ENCODE peak calls at places on chromosomes 16 and 17, in nine cellular contexts. One of them, this sample, is unnamed.
A peak's percentile ranks its signal among the peaks of the same experiment; 100 is the strongest.

GRCh38 chr17:8807070-8807550 is 7.9 kb upstream of the MFSD6L start:
- DNase-seq in OCI-LY7: peak; percentile 60
- DNase-seq in small intestine: no peak
- DNase-seq in mesenchymal stem cell: peak; percentile 6
- DNase-seq in mucosa of descending colon: no peak
- DNase-seq in upper lobe of right lung: no peak
- DNase-seq in iPS DF 6.9: no peak
- DNase-seq in adipocyte: no peak
- DNase-seq in pancreas: no peak
- DNase-seq in this sample: no peak

GRCh38 chr17:29909604-29910003 is 20.4 kb downstream of the SSH2 start:
- DNase-seq in iPS DF 6.9: no peak
- DNase-seq in mucosa of descending colon: no peak
- DNase-seq in upper lobe of right lung: no peak
- DNase-seq in mesenchymal stem cell: no peak
- DNase-seq in adipocyte: no peak
- DNase-seq in pancreas: no peak
- DNase-seq in OCI-LY7: no peak
- DNase-seq in small intestine: no peak
- DNase-seq in this sample: no peak

GRCh38 chr16:48261569-48261968 is 14.2 kb upstream of the ABCC11 start:
- DNase-seq in mesenchymal stem cell: no peak
- DNase-seq in OCI-LY7: no peak
- DNase-seq in adipocyte: no peak
- DNase-seq in small intestine: no peak
- DNase-seq in iPS DF 6.9: no peak
- DNase-seq in upper lobe of right lung: no peak
- DNase-seq in mucosa of descending colon: no peak
- DNase-seq in pancreas: no peak
- DNase-seq in this sample: no peak

GRCh38 chr17:32960815-32961214 is 30.8 kb upstream of the SPACA3 start:
- DNase-seq in mesenchymal stem cell: no peak
- DNase-seq in OCI-LY7: no peak
- DNase-seq in mucosa of descending colon: no peak
- DNase-seq in small intestine: no peak
- DNase-seq in pancreas: no peak
- DNase-seq in adipocyte: no peak
- DNase-seq in iPS DF 6.9: no peak
- DNase-seq in upper lobe of right lung: no peak
- DNase-seq in this sample: no peak

GRCh38 chr17:46769531-46770438 is 48.7 kb downstream of the WNT3 start:
- DNase-seq in small intestine: no peak
- DNase-seq in upper lobe of right lung: no peak
- DNase-seq in OCI-LY7: no peak
- DNase-seq in pancreas: no peak
- DNase-seq in mesenchymal stem cell: no peak
- DNase-seq in mucosa of descending colon: no peak
- DNase-seq in adipocyte: no peak
- DNase-seq in iPS DF 6.9: no peak
- DNase-seq in this sample: no peak

GRCh38 chr17:40410082-40410481 is 7.6 kb downstream of the TOP2A start:
- DNase-seq in iPS DF 6.9: no peak
- DNase-seq in mucosa of descending colon: no peak
- DNase-seq in upper lobe of right lung: no peak
- DNase-seq in small intestine: no peak
- DNase-seq in OCI-LY7: no peak
- DNase-seq in pancreas: no peak
- DNase-seq in adipocyte: no peak
- DNase-seq in mesenchymal stem cell: no peak
- DNase-seq in this sample: no peak

GRCh38 chr16:79874391-79874790 is 273.9 kb upstream of the MAF start:
- DNase-seq in mesenchymal stem cell: no peak
- DNase-seq in pancreas: no peak
- DNase-seq in OCI-LY7: no peak
- DNase-seq in mucosa of descending colon: no peak
- DNase-seq in small intestine: peak; percentile 67
- DNase-seq in iPS DF 6.9: no peak
- DNase-seq in adipocyte: no peak
- DNase-seq in upper lobe of right lung: no peak
- DNase-seq in this sample: no peak

GRCh38 chr17:74466111-74466784 is at the start of gene CD300A:
- DNase-seq in OCI-LY7: peak; percentile 74
- DNase-seq in upper lobe of right lung: peak; percentile 76
- DNase-seq in iPS DF 6.9: no peak
- DNase-seq in mesenchymal stem cell: no peak
- DNase-seq in pancreas: no peak
- DNase-seq in adipocyte: no peak
- DNase-seq in small intestine: no peak
- DNase-seq in mucosa of descending colon: peak; percentile 79
- DNase-seq in this sample: no peak

GRCh38 chr17:75876190-75876937 is 2.0 kb downstream of the TRIM47 start:
- DNase-seq in mucosa of descending colon: peak; percentile 93
- DNase-seq in iPS DF 6.9: no peak
- DNase-seq in adipocyte: no peak
- DNase-seq in upper lobe of right lung: peak; percentile 77
- DNase-seq in small intestine: peak; percentile 77
- DNase-seq in OCI-LY7: peak; percentile 96
- DNase-seq in pancreas: peak; percentile 74
- DNase-seq in mesenchymal stem cell: peak; percentile 18
- DNase-seq in this sample: no peak

GRCh38 chr16:76800196-76800595 is 390.8 kb upstream of the MON1B start:
- DNase-seq in OCI-LY7: no peak
- DNase-seq in pancreas: no peak
- DNase-seq in small intestine: no peak
- DNase-seq in adipocyte: no peak
- DNase-seq in upper lobe of right lung: no peak
- DNase-seq in iPS DF 6.9: no peak
- DNase-seq in mucosa of descending colon: no peak
- DNase-seq in mesenchymal stem cell: no peak
- DNase-seq in this sample: no peak

GRCh38 chr17:6491071-6491700 is 46.9 kb downstream of the PIMREG start:
- DNase-seq in OCI-LY7: no peak
- DNase-seq in small intestine: no peak
- DNase-seq in upper lobe of right lung: peak; percentile 32
- DNase-seq in mesenchymal stem cell: no peak
- DNase-seq in iPS DF 6.9: no peak
- DNase-seq in mucosa of descending colon: peak; percentile 8
- DNase-seq in pancreas: no peak
- DNase-seq in adipocyte: no peak
- DNase-seq in this sample: no peak

GRCh38 chr16:27977966-27978365 is 85.5 kb downstream of the GSG1L start:
- DNase-seq in mesenchymal stem cell: no peak
- DNase-seq in iPS DF 6.9: no peak
- DNase-seq in pancreas: no peak
- DNase-seq in mucosa of descending colon: no peak
- DNase-seq in adipocyte: no peak
- DNase-seq in upper lobe of right lung: peak; percentile 67
- DNase-seq in OCI-LY7: no peak
- DNase-seq in small intestine: no peak
- DNase-seq in this sample: no peak

GRCh38 chr16:14344292-14344691 is 273.2 kb downstream of the MRTFB start:
- DNase-seq in pancreas: no peak
- DNase-seq in iPS DF 6.9: no peak
- DNase-seq in OCI-LY7: no peak
- DNase-seq in small intestine: no peak
- DNase-seq in mucosa of descending colon: no peak
- DNase-seq in adipocyte: no peak
- DNase-seq in mesenchymal stem cell: no peak
- DNase-seq in upper lobe of right lung: no peak
- DNase-seq in this sample: no peak

GRCh38 chr17:28282596-28282995 is 36.4 kb upstream of the TMEM97 start:
- DNase-seq in adipocyte: peak; percentile 72
- DNase-seq in iPS DF 6.9: no peak
- DNase-seq in mesenchymal stem cell: peak; percentile 84
- DNase-seq in pancreas: no peak
- DNase-seq in upper lobe of right lung: no peak
- DNase-seq in mucosa of descending colon: no peak
- DNase-seq in OCI-LY7: no peak
- DNase-seq in small intestine: no peak
- DNase-seq in this sample: peak; percentile 48

GRCh38 chr17:55742272-55743102 is 8.4 kb upstream of the PCTP start:
- DNase-seq in small intestine: no peak
- DNase-seq in mucosa of descending colon: no peak
- DNase-seq in mesenchymal stem cell: no peak
- DNase-seq in OCI-LY7: peak; percentile 44
- DNase-seq in upper lobe of right lung: no peak
- DNase-seq in iPS DF 6.9: no peak
- DNase-seq in pancreas: no peak
- DNase-seq in adipocyte: no peak
- DNase-seq in this sample: no peak

GRCh38 chr17:10292057-10292931 is 80.5 kb downstream of the MYH13 start:
- DNase-seq in mesenchymal stem cell: peak; percentile 38
- DNase-seq in iPS DF 6.9: no peak
- DNase-seq in mucosa of descending colon: no peak
- DNase-seq in small intestine: no peak
- DNase-seq in adipocyte: peak; percentile 37
- DNase-seq in upper lobe of right lung: no peak
- DNase-seq in OCI-LY7: no peak
- DNase-seq in pancreas: no peak
- DNase-seq in this sample: no peak

GRCh38 chr16:56688762-56689161 is 6.5 kb downstream of the MT1X start:
- DNase-seq in mucosa of descending colon: no peak
- DNase-seq in upper lobe of right lung: no peak
- DNase-seq in mesenchymal stem cell: no peak
- DNase-seq in OCI-LY7: no peak
- DNase-seq in iPS DF 6.9: no peak
- DNase-seq in adipocyte: no peak
- DNase-seq in pancreas: no peak
- DNase-seq in small intestine: no peak
- DNase-seq in this sample: no peak

DNA sequence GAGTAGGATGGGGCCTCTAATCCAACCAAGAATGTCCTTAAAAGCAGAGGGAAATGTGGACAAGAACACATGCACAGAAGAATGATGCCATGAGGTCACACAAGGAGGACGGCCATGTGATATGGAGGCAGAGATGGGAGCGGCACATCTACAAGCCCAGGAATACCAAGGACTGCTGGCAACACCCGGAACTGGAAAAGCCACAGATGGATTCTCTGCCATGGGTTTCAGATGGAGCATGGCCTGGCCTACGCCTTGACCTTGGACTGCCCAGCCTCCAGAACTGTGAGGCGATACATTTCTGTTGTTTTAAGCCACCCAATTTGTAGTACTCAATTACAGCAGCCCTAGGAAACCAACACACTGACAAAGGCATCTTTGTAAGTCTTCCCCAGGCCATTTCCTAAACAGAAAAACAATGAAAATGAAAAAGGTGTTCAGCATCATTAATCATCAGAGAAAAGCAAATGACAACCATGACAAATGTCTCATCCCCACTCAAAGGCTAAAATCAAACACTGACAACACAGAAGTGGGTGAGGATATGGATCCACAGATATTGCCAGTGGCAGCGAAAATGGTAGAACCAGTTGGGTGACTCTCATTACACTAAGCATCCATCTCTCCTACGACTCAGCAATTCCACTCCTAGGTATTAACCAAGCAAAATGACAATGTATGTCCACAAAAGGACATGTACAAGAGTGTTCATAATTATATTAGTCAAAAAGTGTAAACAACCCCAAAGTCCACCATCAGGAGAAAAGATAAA is 76.9 kb upstream of the CNEP1R1 start:
- DNase-seq in mesenchymal stem cell: no peak
- DNase-seq in mucosa of descending colon: no peak
- DNase-seq in pancreas: no peak
- DNase-seq in small intestine: no peak
- DNase-seq in OCI-LY7: no peak
- DNase-seq in adipocyte: no peak
- DNase-seq in upper lobe of right lung: no peak
- DNase-seq in iPS DF 6.9: no peak
- DNase-seq in this sample: no peak
- H3K4me3 ChIP-seq in mesenchymal stem cell: no peak overlapping the region
- H3K4me3 ChIP-seq in mucosa of descending colon: no peak overlapping the region
- H3K4me3 ChIP-seq in pancreas: no peak overlapping the region
- H3K4me3 ChIP-seq in small intestine: no peak overlapping the region
- H3K4me3 ChIP-seq in OCI-LY7: no peak overlapping the region
- H3K4me3 ChIP-seq in adipocyte: no peak overlapping the region
- H3K4me3 ChIP-seq in upper lobe of right lung: no peak overlapping the region
- H3K4me3 ChIP-seq in iPS DF 6.9: no peak overlapping the region
- H3K4me3 ChIP-seq in this sample: no peak overlapping the region

DNA sequence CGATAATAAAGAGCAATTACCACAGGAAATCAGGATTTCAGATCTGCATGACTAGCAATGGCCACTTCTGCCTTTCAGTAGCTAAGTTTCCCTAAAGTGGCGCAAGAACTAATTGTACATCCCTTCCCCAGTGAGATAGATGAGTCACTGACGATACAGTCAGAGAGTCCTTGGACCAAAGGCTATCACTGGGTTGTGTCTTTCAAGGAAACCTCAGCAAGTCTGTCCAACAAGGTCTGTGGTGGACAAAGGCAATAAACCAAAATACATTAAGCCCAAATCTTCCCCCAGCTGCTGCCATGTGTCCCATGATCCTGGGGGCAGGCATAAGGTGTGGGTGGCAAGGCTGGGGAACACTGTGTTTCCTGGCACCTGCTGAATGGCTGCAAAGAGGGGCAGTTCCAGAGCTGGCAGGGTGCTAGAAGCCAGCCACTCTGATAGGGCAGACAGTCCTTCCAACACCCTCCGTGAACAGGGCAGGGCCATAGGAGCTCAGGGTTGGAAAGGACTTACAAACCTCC is 20.5 kb upstream of the MTMR4 start:
- DNase-seq in upper lobe of right lung: no peak
- DNase-seq in pancreas: no peak
- DNase-seq in mesenchymal stem cell: peak; percentile 86
- DNase-seq in mucosa of descending colon: no peak
- DNase-seq in iPS DF 6.9: no peak
- DNase-seq in adipocyte: no peak
- DNase-seq in OCI-LY7: no peak
- DNase-seq in small intestine: peak; percentile 32
- DNase-seq in this sample: no peak
- H3K4me1 ChIP-seq in upper lobe of right lung: peaks cover 9% of the 10 kb centered on the region
- H3K4me1 ChIP-seq in pancreas: no peaks in the 10 kb centered on the region
- H3K4me1 ChIP-seq in mesenchymal stem cell: peaks cover 10% of the 10 kb centered on the region
- H3K4me1 ChIP-seq in mucosa of descending colon: peaks cover 8% of the 10 kb centered on the region
- H3K4me1 ChIP-seq in iPS DF 6.9: peaks cover 5% of the 10 kb centered on the region
- H3K4me1 ChIP-seq in adipocyte: peaks cover 17% of the 10 kb centered on the region
- H3K4me1 ChIP-seq in OCI-LY7: no peaks in the 10 kb centered on the region
- H3K4me1 ChIP-seq in small intestine: no peaks in the 10 kb centered on the region
- H3K4me1 ChIP-seq in this sample: peaks cover 3% of the 10 kb centered on the region

DNA sequence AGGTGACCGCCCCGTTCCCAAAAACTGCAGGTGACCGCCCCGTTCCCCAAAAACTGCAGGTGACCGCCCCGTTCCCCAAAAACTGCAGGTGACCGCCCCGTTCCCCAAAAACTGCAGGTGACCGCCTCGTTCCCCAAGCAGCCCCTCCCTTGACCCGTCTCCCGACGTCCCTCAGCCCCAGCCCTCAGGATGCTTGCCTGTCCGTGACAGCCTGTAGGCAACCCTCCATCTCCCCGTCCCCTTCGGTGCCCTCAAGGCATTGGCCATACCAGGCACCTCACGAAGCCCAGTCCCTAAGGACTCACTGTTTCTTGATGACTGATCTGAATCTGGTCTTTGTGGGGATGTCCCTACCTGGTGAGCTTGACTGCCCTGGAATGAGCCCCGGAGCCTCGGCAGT is 25.1 kb downstream of the SGSM2 start:
- DNase-seq in iPS DF 6.9: no peak
- DNase-seq in upper lobe of right lung: no peak
- DNase-seq in adipocyte: no peak
- DNase-seq in mucosa of descending colon: no peak
- DNase-seq in mesenchymal stem cell: no peak
- DNase-seq in small intestine: no peak
- DNase-seq in OCI-LY7: no peak
- DNase-seq in pancreas: no peak
- DNase-seq in this sample: no peak
- H3K36me3 ChIP-seq in iPS DF 6.9: peaks cover 6% of the 10 kb centered on the region
- H3K36me3 ChIP-seq in upper lobe of right lung: peaks cover 36% of the 10 kb centered on the region
- H3K36me3 ChIP-seq in adipocyte: peaks cover 15% of the 10 kb centered on the region
- H3K36me3 ChIP-seq in mucosa of descending colon: no peaks in the 10 kb centered on the region
- H3K36me3 ChIP-seq in mesenchymal stem cell: peaks cover 49% of the 10 kb centered on the region
- H3K36me3 ChIP-seq in small intestine: peaks cover 2% of the 10 kb centered on the region
- H3K36me3 ChIP-seq in OCI-LY7: no peaks in the 10 kb centered on the region
- H3K36me3 ChIP-seq in pancreas: no peaks in the 10 kb centered on the region
- H3K36me3 ChIP-seq in this sample: peaks cover 5% of the 10 kb centered on the region

GRCh38 chr17:50546701-50547034 is 306 bp upstream of the SPATA20 start:
- DNase-seq in adipocyte: no peak
- DNase-seq in small intestine: no peak
- DNase-seq in iPS DF 6.9: no peak
- DNase-seq in upper lobe of right lung: no peak
- DNase-seq in pancreas: no peak
- DNase-seq in OCI-LY7: no peak
- DNase-seq in mesenchymal stem cell: no peak
- DNase-seq in mucosa of descending colon: no peak
- DNase-seq in this sample: no peak
- H3K4me3 ChIP-seq in adipocyte: no peak overlapping the region
- H3K4me3 ChIP-seq in small intestine: no peak overlapping the region
- H3K4me3 ChIP-seq in iPS DF 6.9: no peak overlapping the region
- H3K4me3 ChIP-seq in upper lobe of right lung: peak overlapping the region; percentile 63
- H3K4me3 ChIP-seq in pancreas: no peak overlapping the region
- H3K4me3 ChIP-seq in OCI-LY7: peak overlapping the region; percentile 41
- H3K4me3 ChIP-seq in mesenchymal stem cell: no peak overlapping the region
- H3K4me3 ChIP-seq in mucosa of descending colon: peak overlapping the region; percentile 26
- H3K4me3 ChIP-seq in this sample: peak overlapping the region; percentile 44

This sample was measured in HAP-1.